ENCODE peak calls at places on chromosomes 5 and 9, in six cellular contexts. M, O, F, L, T and Q are unnamed samples.

GRCh38 chr5:169914766-169915165 is 65.5 kb downstream of the INSYN2B start:
- DNase-seq in M (no peak), O (peak), F (no peak), L (peak), T (no peak), Q (peak)

GRCh38 chr5:27315541-27316282 is 277.3 kb upstream of the CDH9 start:
- DNase-seq in M (no peak), O (peak), F (no peak), L (peak), T (no peak), Q (no peak)

GRCh38 chr5:77426670-77427069 is 65.4 kb downstream of the WDR41 start:
- DNase-seq in M (no peak), O (peak), F (no peak), L (no peak), T (peak), Q (no peak)

GRCh38 chr9:121675969-121676822 is 24.8 kb downstream of the DAB2IP start:
- DNase-seq in M (no peak), O (no peak), F (no peak), L (no peak), T (no peak), Q (peak)

GRCh38 chr9:100111235-100111634 is 12.2 kb downstream of the INVS start:
- DNase-seq in M (no peak), O (peak), F (peak), L (peak), T (no peak), Q (peak)

GRCh38 chr9:1100945-1101344 is 50.8 kb downstream of the DMRT2 start:
- DNase-seq in M (no peak), O (no peak), F (peak), L (no peak), T (no peak), Q (no peak)

GRCh38 chr5:9288234-9288633 is 257.6 kb downstream of the SEMA5A start:
- DNase-seq in M (no peak), O (no peak), F (no peak), L (no peak), T (no peak), Q (no peak)

GRCh38 chr9:108443278-108443633 is 412.5 kb downstream of the ACTL7B start:
- DNase-seq in M (no peak), O (no peak), F (no peak), L (no peak), T (no peak), Q (no peak)

GRCh38 chr9:15837079-15837679 is 284.3 kb downstream of the CCDC171 start:
- DNase-seq in M (no peak), O (peak), F (no peak), L (peak), T (peak), Q (no peak)

GRCh38 chr9:134297082-134297415 is 29.2 kb upstream of the RXRA start:
- DNase-seq in M (no peak), O (no peak), F (no peak), L (no peak), T (no peak), Q (no peak)

GRCh38 chr5:176806137-176806536 is 4.2 kb upstream of the UNC5A start:
- DNase-seq in M (no peak), O (no peak), F (no peak), L (no peak), T (no peak), Q (no peak)

GRCh38 chr5:447501-447900 is 4.5 kb downstream of the EXOC3 start:
- DNase-seq in M (no peak), O (no peak), F (no peak), L (no peak), T (no peak), Q (peak)

GRCh38 chr5:170182461-170182860 is 50.3 kb upstream of the C5orf58 start:
- DNase-seq in M (no peak), O (no peak), F (no peak), L (no peak), T (no peak), Q (no peak)

GRCh38 chr5:140480310-140481014 is 67.0 kb upstream of the EIF4EBP3 start:
- DNase-seq in M (no peak), O (peak), F (no peak), L (no peak), T (no peak), Q (no peak)

GRCh38 chr5:111787006-111787405 is 30.0 kb upstream of the NREP start:
- DNase-seq in M (no peak), O (no peak), F (no peak), L (no peak), T (no peak), Q (no peak)

GRCh38 chr5:79020861-79021561 is 35.9 kb upstream of the ARSB start:
- DNase-seq in M (peak), O (peak), F (peak), L (peak), T (peak), Q (peak)

GRCh38 chr9:14661421-14662059 is 31.7 kb downstream of the ZDHHC21 start:
- DNase-seq in M (no peak), O (no peak), F (no peak), L (no peak), T (no peak), Q (no peak)

GRCh38 chr9:4642351-4642750 is 19.7 kb upstream of the PLPP6 start:
- DNase-seq in M (no peak), O (no peak), F (no peak), L (no peak), T (no peak), Q (no peak)

GRCh38 chr9:124254261-124254682 is 3.5 kb upstream of the NEK6 start:
- DNase-seq in M (no peak), O (no peak), F (no peak), L (no peak), T (no peak), Q (no peak)

GRCh38 chr9:88400021-88400420 is 11.8 kb downstream of the SPIN1 start:
- DNase-seq in M (no peak), O (peak), F (no peak), L (peak), T (no peak), Q (no peak)

GRCh38 chr9:125428060-125428481 is 166.4 kb downstream of the GAPVD1 start:
- DNase-seq in M (no peak), O (no peak), F (no peak), L (no peak), T (peak), Q (no peak)

GRCh38 chr9:101018391-101018990 is 10.0 kb upstream of the PLPPR1 start:
- DNase-seq in M (no peak), O (no peak), F (no peak), L (no peak), T (no peak), Q (no peak)

GRCh38 chr9:89021154-89021803 is 30.0 kb downstream of the S1PR3 start:
- DNase-seq in M (no peak), O (peak), F (no peak), L (peak), T (peak), Q (no peak)

GRCh38 chr5:82523633-82524032 is 245.5 kb upstream of the RPS23 start:
- DNase-seq in M (no peak), O (no peak), F (no peak), L (no peak), T (no peak), Q (no peak)

GRCh38 chr9:36237230-36237629 is 21.0 kb downstream of the GNE start:
- DNase-seq in M (no peak), O (no peak), F (no peak), L (no peak), T (no peak), Q (no peak)

GRCh38 chr5:134100283-134101011 is 14.0 kb upstream of the TCF7 start:
- DNase-seq in M (peak), O (peak), F (peak), L (peak), T (no peak), Q (no peak)

GRCh38 chr5:179955062-179955461 is 47.4 kb upstream of the TBC1D9B start:
- DNase-seq in M (no peak), O (no peak), F (no peak), L (no peak), T (no peak), Q (no peak)

GRCh38 chr5:71533142-71533541 is 54.0 kb upstream of the MCCC2 start:
- DNase-seq in M (no peak), O (no peak), F (no peak), L (no peak), T (no peak), Q (no peak)

GRCh38 chr5:135916638-135917263 is 21.1 kb upstream of the IL9 start:
- DNase-seq in M (no peak), O (no peak), F (no peak), L (no peak), T (no peak), Q (no peak)

GRCh38 chr5:58849995-58850667 is 267.3 kb downstream of the RAB3C start:
- DNase-seq in M (no peak), O (peak), F (peak), L (peak), T (peak), Q (no peak)

GRCh38 chr5:88724201-88724600 is 158.8 kb downstream of the MEF2C start:
- DNase-seq in M (no peak), O (peak), F (no peak), L (no peak), T (no peak), Q (no peak)

GRCh38 chr9:137320555-137321384 is 18.7 kb upstream of the NRARP start:
- DNase-seq in M (peak), O (no peak), F (peak), L (no peak), T (no peak), Q (no peak)

GRCh38 chr5:32057157-32058096 is 116.7 kb downstream of the GOLPH3 start:
- DNase-seq in M (no peak), O (no peak), F (no peak), L (no peak), T (peak), Q (no peak)

GRCh38 chr9:33988219-33988890 is 60.3 kb downstream of the UBAP2 start:
- DNase-seq in M (no peak), O (peak), F (no peak), L (peak), T (no peak), Q (no peak)

GRCh38 chr9:18473551-18474279 is at the start of gene ADAMTSL1:
- DNase-seq in M (no peak), O (peak), F (peak), L (no peak), T (no peak), Q (peak)

GRCh38 chr9:90124961-90125360 is 517.7 kb downstream of the DIRAS2 start:
- DNase-seq in M (no peak), O (no peak), F (no peak), L (no peak), T (no peak), Q (no peak)

GRCh38 chr9:133104718-133105460 is 16.2 kb downstream of the RALGDS start:
- DNase-seq in M (no peak), O (no peak), F (no peak), L (no peak), T (no peak), Q (no peak)

GRCh38 chr5:83169938-83170337 is 92.6 kb downstream of the XRCC4 start:
- DNase-seq in M (no peak), O (no peak), F (no peak), L (no peak), T (no peak), Q (no peak)

DNA sequence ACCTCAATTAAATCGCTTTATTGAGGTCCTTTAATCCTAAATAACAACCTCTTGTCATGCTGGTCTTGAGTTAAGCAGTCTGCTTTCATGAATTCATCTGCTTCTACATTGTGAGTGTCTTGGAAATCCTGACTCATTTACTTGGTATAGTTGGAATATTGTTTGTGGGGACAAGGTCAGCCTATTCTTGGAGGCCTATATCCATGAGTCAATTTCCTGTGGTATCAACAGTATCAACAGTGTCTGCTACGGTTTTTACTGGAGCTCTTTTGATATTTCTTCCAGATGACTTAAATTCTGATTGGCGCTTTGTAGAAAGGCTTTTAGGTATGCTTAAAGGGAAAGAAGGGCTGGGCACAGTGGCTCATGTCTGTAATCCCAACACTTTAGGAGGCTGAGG is 71.2 kb upstream of the PARP8 start:
- DNase-seq in M (no peak), O (peak), F (no peak), L (peak), T (no peak), Q (no peak)
- H3K27ac ChIP-seq in M (no peak), O (peak), F (no peak), L (no peak), T (no peak), Q (no peak)

DNA sequence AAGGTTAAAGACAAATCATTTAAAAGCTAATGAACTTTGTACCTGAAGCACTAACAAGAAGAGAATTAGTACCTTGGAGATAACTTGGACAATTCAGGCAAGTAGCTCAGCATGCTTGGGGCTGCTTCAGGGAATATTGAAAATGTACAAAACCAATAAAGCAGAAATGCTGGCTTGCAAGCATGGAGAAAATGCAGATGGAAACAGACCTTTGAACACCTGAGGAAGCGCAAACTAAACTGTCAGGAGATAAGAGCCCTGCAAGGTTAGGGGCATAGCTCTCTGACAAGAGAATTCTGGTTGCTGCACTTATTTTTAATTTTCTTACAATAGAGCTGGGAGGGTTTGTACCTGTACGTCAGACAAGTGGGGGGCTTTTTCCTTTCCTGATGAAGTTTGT is 42.6 kb upstream of the C5orf47 start:
- DNase-seq in M (no peak), O (no peak), F (no peak), L (no peak), T (no peak), Q (no peak)
- H3K27ac ChIP-seq in M (no peak), O (no peak), F (no peak), L (no peak), T (no peak), Q (no peak)

DNA sequence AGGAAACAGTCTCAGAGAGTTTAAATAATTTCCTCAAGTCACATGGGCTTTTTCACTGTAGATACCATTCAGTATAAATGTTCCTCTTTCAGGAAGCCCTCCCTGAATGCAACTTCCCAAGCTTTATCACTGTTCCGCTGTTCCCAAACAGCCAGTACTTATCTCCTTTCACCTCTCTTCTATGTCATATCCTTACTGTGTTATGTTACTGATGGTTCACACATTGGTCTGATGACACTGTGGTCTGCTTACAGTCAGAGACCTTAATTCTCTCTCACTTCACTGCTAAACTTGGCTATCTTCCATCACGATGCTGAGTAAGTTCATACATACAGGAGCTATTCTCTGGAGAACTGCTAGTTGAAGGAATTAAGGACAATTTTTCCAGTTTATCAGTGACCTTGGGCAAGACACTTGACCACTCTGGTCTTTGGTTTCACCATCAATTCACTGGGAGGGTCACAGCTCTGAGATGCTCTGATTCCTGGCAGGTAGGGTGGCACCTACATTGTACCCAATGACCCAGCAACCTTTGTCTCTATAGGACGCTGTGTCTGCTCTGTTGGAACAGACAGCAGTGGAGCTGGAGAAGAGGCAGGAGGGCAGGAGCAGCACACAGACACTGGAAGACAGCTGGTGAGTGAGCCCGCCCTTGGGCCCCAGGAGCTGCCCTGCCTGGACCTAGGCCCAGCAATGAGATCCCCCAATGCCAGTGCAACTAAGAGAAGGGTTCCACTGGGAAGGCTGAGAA is 42.1 kb upstream of the RARS1 start:
- DNase-seq in M (no peak), O (peak), F (no peak), L (no peak), T (no peak), Q (no peak)
- H3K27ac ChIP-seq in M (no peak), O (no peak), F (no peak), L (no peak), T (no peak), Q (no peak)

DNA sequence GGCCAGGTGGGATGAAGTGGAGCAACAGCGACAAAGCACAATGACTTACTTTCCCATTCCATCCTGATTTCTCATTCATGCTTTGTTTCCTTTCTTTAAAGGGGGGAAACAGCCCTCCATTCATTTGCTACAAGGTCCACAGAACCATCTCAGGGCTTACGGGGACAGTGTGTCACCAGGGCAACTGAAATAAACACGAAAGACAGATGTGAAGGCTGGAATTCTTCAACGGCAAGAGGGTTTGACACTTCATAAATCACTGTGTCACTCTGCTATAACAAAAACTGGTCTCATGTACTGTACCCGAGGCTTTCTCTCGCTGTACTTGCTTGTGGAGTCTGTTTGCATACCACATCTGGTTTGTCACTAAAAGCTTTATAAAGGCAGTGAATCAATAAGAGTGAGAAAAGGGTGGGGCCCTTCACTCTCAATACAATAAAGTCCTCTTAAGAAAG is 150.8 kb downstream of the EFNA5 start:
- DNase-seq in M (no peak), O (peak), F (no peak), L (peak), T (no peak), Q (no peak)
- H3K27ac ChIP-seq in M (no peak), O (no peak), F (no peak), L (no peak), T (peak), Q (no peak)

GRCh38 chr9:83536332-83536731 is 1.9 kb downstream of the FRMD3 start:
- DNase-seq in M (no peak), O (no peak), F (no peak), L (no peak), T (no peak), Q (no peak)

GRCh38 chr9:83535736-83536135 is 2.5 kb downstream of the FRMD3 start:
- DNase-seq in M (no peak), O (no peak), F (no peak), L (no peak), T (no peak), Q (no peak)

GRCh38 chr9:83538172-83538889 is at the start of gene FRMD3:
- DNase-seq in M (no peak), O (peak), F (peak), L (peak), T (peak), Q (peak)

GRCh38 chr9:83537331-83538171 is 650 bp downstream of the FRMD3 start:
- DNase-seq in M (no peak), O (peak), F (no peak), L (no peak), T (no peak), Q (no peak)

GRCh38 chr9:83538890-83539238 is 663 bp upstream of the FRMD3 start:
- DNase-seq in M (no peak), O (no peak), F (no peak), L (no peak), T (no peak), Q (no peak)
- H3K27ac ChIP-seq in M (no peak), O (no peak), F (peak), L (no peak), T (peak), Q (peak)

GRCh38 chr9:24413651-24414050 is 132.0 kb downstream of the IZUMO3 start:
- DNase-seq in M (no peak), O (peak), F (no peak), L (peak), T (no peak), Q (no peak)
- H3K27ac ChIP-seq in M (no peak), O (no peak), F (no peak), L (no peak), T (no peak), Q (no peak)